ENCODE peak calls at places on chromosome X, in seven cellular contexts. M, Q, C, P, F, E and W are unnamed samples.

GRCh38 chrX:116289592-116289991 is 119.0 kb downstream of the AGTR2 start:
- DNase-seq in M (no peak), Q (no peak), C (no peak), P (no peak), F (no peak), E (no peak), W (no peak)

GRCh38 chrX:38474543-38474942 is 86.8 kb upstream of the TSPAN7 start:
- DNase-seq in M (no peak), Q (no peak), C (no peak), P (no peak), F (no peak), E (no peak), W (no peak)

GRCh38 chrX:72110051-72110926 is 21.4 kb downstream of the RTL5 start:
- DNase-seq in M (no peak), Q (no peak), C (no peak), P (no peak), F (no peak), E (no peak), W (no peak)

GRCh38 chrX:153773218-153773611 is 7.6 kb upstream of the SRPK3 start:
- DNase-seq in M (peak; percentile 74), Q (no peak), C (peak; percentile 52), P (no peak), F (peak; percentile 18), E (no peak), W (no peak)

GRCh38 chrX:48971325-48972213 is at the start of gene KCND1:
- DNase-seq in M (no peak), Q (no peak), C (peak; percentile 78), P (no peak), F (no peak), E (peak; percentile 36), W (peak; percentile 33)

GRCh38 chrX:125758819-125759218 is 407.3 kb downstream of the DCAF12L2 start:
- DNase-seq in M (no peak), Q (no peak), C (no peak), P (no peak), F (no peak), E (no peak), W (no peak)

GRCh38 chrX:39150210-39150609 is 349.0 kb downstream of the MID1IP1 start:
- DNase-seq in M (no peak), Q (no peak), C (no peak), P (no peak), F (no peak), E (no peak), W (no peak)

GRCh38 chrX:132592880-132593279 is 104.0 kb upstream of the MBNL3 start:
- DNase-seq in M (no peak), Q (no peak), C (no peak), P (no peak), F (no peak), E (no peak), W (no peak)

GRCh38 chrX:10615931-10616780 is 4.2 kb downstream of the MID1 start:
- DNase-seq in M (no peak), Q (no peak), C (peak; percentile 58), P (no peak), F (no peak), E (no peak), W (peak; percentile 38)

GRCh38 chrX:132025085-132025484 is 2.0 kb downstream of the STK26 start:
- DNase-seq in M (no peak), Q (no peak), C (no peak), P (no peak), F (no peak), E (no peak), W (no peak)

GRCh38 chrX:108297290-108297689 is 140.9 kb downstream of the COL4A6 start:
- DNase-seq in M (no peak), Q (no peak), C (no peak), P (no peak), F (no peak), E (no peak), W (no peak)

GRCh38 chrX:134174273-134174660 is 62.7 kb upstream of the CCDC160 start:
- DNase-seq in M (no peak), Q (no peak), C (no peak), P (no peak), F (no peak), E (no peak), W (no peak)
- H3K4me1 ChIP-seq in M (no peaks in the 10 kb centered on the region), Q (no peaks in the 10 kb centered on the region), C (no peaks in the 10 kb centered on the region), P (no peaks in the 10 kb centered on the region), F (no peaks in the 10 kb centered on the region), E (no peaks in the 10 kb centered on the region), W (no peaks in the 10 kb centered on the region)

GRCh38 chrX:129981752-129982299 is 609 bp upstream of the BCORL1 start:
- DNase-seq in M (no peak), Q (no peak), C (peak; percentile 61), P (no peak), F (no peak), E (no peak), W (no peak)
- H3K4me3 ChIP-seq in M (no peak overlapping the region), Q (no peak overlapping the region), C (peak overlapping the region; percentile 63), P (peak overlapping the region; percentile 59), F (no peak overlapping the region), E (no peak overlapping the region), W (no peak overlapping the region)

GRCh38 chrX:320126-320783 is 1.7 kb upstream of the GTPBP6 start:
- DNase-seq in M (peak; percentile 82), Q (no peak), C (peak; percentile 74), P (no peak), F (peak; percentile 43), E (peak; percentile 25), W (no peak)

GRCh38 chrX:318739-319578 is at the start of gene GTPBP6:
- DNase-seq in M (peak; percentile 100), Q (peak; percentile 100), C (peak; percentile 100), P (peak; percentile 98), F (peak; percentile 100), E (peak; percentile 100), W (peak; percentile 99)

GRCh38 chrX:319579-320125 is 1.1 kb upstream of the GTPBP6 start:
- DNase-seq in M (peak; percentile 87), Q (no peak), C (no peak), P (no peak), F (peak; percentile 67), E (no peak), W (no peak)

GRCh38 chrX:327660-328126 is 9.1 kb upstream of the GTPBP6 start:
- DNase-seq in M (peak; percentile 79), Q (no peak), C (peak; percentile 66), P (no peak), F (peak; percentile 41), E (no peak), W (no peak)

GRCh38 chrX:323721-324628 is 5.4 kb upstream of the GTPBP6 start:
- DNase-seq in M (peak; percentile 90), Q (no peak), C (peak; percentile 75), P (no peak), F (peak; percentile 82), E (peak; percentile 27), W (no peak)
- H3K27ac ChIP-seq in M (no peak overlapping the region), Q (no peak overlapping the region), C (no peak overlapping the region), P (no peak overlapping the region), F (no peak overlapping the region), E (no peak overlapping the region), W (no peak overlapping the region)

GRCh38 chrX:65706041-65706828 is 38.8 kb downstream of the MSN start:
- DNase-seq in M (no peak), Q (peak; percentile 70), C (peak; percentile 60), P (no peak), F (no peak), E (peak; percentile 54), W (peak; percentile 22)

GRCh38 chrX:65707153-65707552 is 39.7 kb downstream of the MSN start:
- DNase-seq in M (no peak), Q (no peak), C (no peak), P (no peak), F (no peak), E (no peak), W (no peak)

GRCh38 chrX:65705439-65705838 is 38.0 kb downstream of the MSN start:
- DNase-seq in M (no peak), Q (no peak), C (no peak), P (no peak), F (no peak), E (no peak), W (no peak)

GRCh38 chrX:65697915-65698796 is 30.7 kb downstream of the MSN start:
- DNase-seq in M (no peak), Q (peak; percentile 71), C (peak; percentile 76), P (peak; percentile 26), F (peak; percentile 80), E (peak; percentile 37), W (peak; percentile 61)

GRCh38 chrX:65702956-65703355 is 35.5 kb downstream of the MSN start:
- DNase-seq in M (no peak), Q (no peak), C (no peak), P (no peak), F (no peak), E (no peak), W (no peak)
- H3K4me1 ChIP-seq in M (no peaks in the 10 kb centered on the region), Q (peaks cover 88% of the 10 kb centered on the region), C (peaks cover 43% of the 10 kb centered on the region), P (peaks cover 92% of the 10 kb centered on the region), F (peaks cover 82% of the 10 kb centered on the region), E (peaks cover 26% of the 10 kb centered on the region), W (peaks cover 78% of the 10 kb centered on the region)